ENCODE peak calls at places on chromosomes 13 and 19, in five cellular contexts. One of them, this sample, is unnamed.

GRCh38 chr19:3576696-3577443 is 4.1 kb downstream of the HMG20B start:
- DNase-seq in EL: no peak
- DNase-seq in kidney epithelial cell: no peak
- DNase-seq in Kasumi-1: no peak
- DNase-seq in GM03348: peak
- DNase-seq in this sample: peak

GRCh38 chr13:24664726-24665409 is 15.3 kb upstream of the ATP12A start:
- DNase-seq in EL: no peak
- DNase-seq in kidney epithelial cell: no peak
- DNase-seq in GM03348: no peak
- DNase-seq in Kasumi-1: no peak
- DNase-seq in this sample: peak

GRCh38 chr13:66811445-66811844 is 418.7 kb downstream of the PCDH9 start:
- DNase-seq in Kasumi-1: no peak
- DNase-seq in EL: no peak
- DNase-seq in GM03348: no peak
- DNase-seq in kidney epithelial cell: no peak
- DNase-seq in this sample: no peak

GRCh38 chr13:35760678-35761308 is 284.3 kb upstream of the MAB21L1 start:
- DNase-seq in GM03348: no peak
- DNase-seq in kidney epithelial cell: no peak
- DNase-seq in Kasumi-1: no peak
- DNase-seq in EL: no peak
- DNase-seq in this sample: no peak

GRCh38 chr13:36919206-36919832 is 719 bp downstream of the SMAD9 start:
- DNase-seq in GM03348: peak
- DNase-seq in Kasumi-1: no peak
- DNase-seq in kidney epithelial cell: no peak
- DNase-seq in EL: peak
- DNase-seq in this sample: peak

GRCh38 chr13:69044629-69045028 is 1063.0 kb upstream of the ATXN8OS start:
- DNase-seq in GM03348: no peak
- DNase-seq in EL: no peak
- DNase-seq in kidney epithelial cell: no peak
- DNase-seq in Kasumi-1: no peak
- DNase-seq in this sample: no peak

GRCh38 chr13:113976711-113977684 is 3.1 kb upstream of the C13orf46 start:
- DNase-seq in EL: peak
- DNase-seq in GM03348: peak
- DNase-seq in kidney epithelial cell: peak
- DNase-seq in Kasumi-1: no peak
- DNase-seq in this sample: peak

GRCh38 chr13:73138967-73139491 is 80.2 kb downstream of the KLF5 start:
- DNase-seq in EL: no peak
- DNase-seq in Kasumi-1: no peak
- DNase-seq in GM03348: no peak
- DNase-seq in kidney epithelial cell: no peak
- DNase-seq in this sample: no peak

GRCh38 chr13:32330438-32330837 is 15.1 kb downstream of the BRCA2 start:
- DNase-seq in EL: peak
- DNase-seq in Kasumi-1: no peak
- DNase-seq in GM03348: peak
- DNase-seq in kidney epithelial cell: no peak
- DNase-seq in this sample: peak

GRCh38 chr19:17579523-17580244 is 24.2 kb downstream of the COLGALT1 start:
- DNase-seq in GM03348: peak
- DNase-seq in kidney epithelial cell: no peak
- DNase-seq in EL: peak
- DNase-seq in Kasumi-1: peak
- DNase-seq in this sample: peak

GRCh38 chr13:59342396-59342795 is 821.3 kb downstream of the DIAPH3 start:
- DNase-seq in GM03348: no peak
- DNase-seq in kidney epithelial cell: no peak
- DNase-seq in EL: no peak
- DNase-seq in Kasumi-1: no peak
- DNase-seq in this sample: no peak

GRCh38 chr19:45920458-45920857 is 5.9 kb upstream of the NANOS2 start:
- DNase-seq in GM03348: no peak
- DNase-seq in kidney epithelial cell: no peak
- DNase-seq in EL: no peak
- DNase-seq in Kasumi-1: no peak
- DNase-seq in this sample: no peak

GRCh38 chr19:41195675-41196497 is 2.9 kb downstream of the CYP2S1 start:
- DNase-seq in Kasumi-1: no peak
- DNase-seq in kidney epithelial cell: no peak
- DNase-seq in EL: peak
- DNase-seq in GM03348: no peak
- DNase-seq in this sample: no peak

GRCh38 chr19:41218615-41219507 is at the start of gene AXL:
- DNase-seq in kidney epithelial cell: no peak
- DNase-seq in Kasumi-1: no peak
- DNase-seq in EL: peak
- DNase-seq in GM03348: peak
- DNase-seq in this sample: peak

GRCh38 chr19:42352216-42352892 is 26.9 kb downstream of the MEGF8 start:
- DNase-seq in EL: no peak
- DNase-seq in GM03348: no peak
- DNase-seq in Kasumi-1: no peak
- DNase-seq in kidney epithelial cell: no peak
- DNase-seq in this sample: peak

GRCh38 chr13:28637714-28638355 is 21.1 kb upstream of the POMP start:
- DNase-seq in EL: no peak
- DNase-seq in kidney epithelial cell: no peak
- DNase-seq in Kasumi-1: no peak
- DNase-seq in GM03348: no peak
- DNase-seq in this sample: no peak

GRCh38 chr19:49767380-49767779 is 579 bp downstream of the AP2A1 start:
- DNase-seq in GM03348: peak
- DNase-seq in EL: peak
- DNase-seq in kidney epithelial cell: no peak
- DNase-seq in Kasumi-1: no peak
- DNase-seq in this sample: no peak

GRCh38 chr13:113655358-113656014 is 2.5 kb downstream of the ATP4B start:
- DNase-seq in EL: no peak
- DNase-seq in kidney epithelial cell: no peak
- DNase-seq in Kasumi-1: no peak
- DNase-seq in GM03348: no peak
- DNase-seq in this sample: no peak

GRCh38 chr13:73412933-73413332 is 354.1 kb downstream of the KLF5 start:
- DNase-seq in Kasumi-1: no peak
- DNase-seq in kidney epithelial cell: no peak
- DNase-seq in GM03348: no peak
- DNase-seq in EL: no peak
- DNase-seq in this sample: no peak

GRCh38 chr19:36031308-36031707 is 1.4 kb downstream of the CLIP3 start:
- DNase-seq in kidney epithelial cell: no peak
- DNase-seq in GM03348: no peak
- DNase-seq in EL: no peak
- DNase-seq in Kasumi-1: no peak
- DNase-seq in this sample: no peak